ENCODE peak calls at places on chromosomes 7 and 10, in five cellular contexts. Z is prostate gland, P is neuronal stem cell, M is heart left ventricle, J is HCT116. R is an unnamed sample.

GRCh38 chr10:118047363-118047719 is 600 bp upstream of the RAB11FIP2 start:
- DNase-seq in Z (no peak), P (no peak), M (peak; percentile 44), J (no peak), R (no peak)

GRCh38 chr7:138881578-138882188 is 83.7 kb upstream of the ATP6V0A4 start:
- DNase-seq in Z (no peak), P (no peak), M (no peak), J (no peak), R (no peak)

GRCh38 chr10:103493362-103493871 is at the start of gene NEURL1:
- DNase-seq in Z (no peak), P (peak; percentile 66), M (no peak), J (no peak), R (no peak)

GRCh38 chr7:126656165-126656564 is 596.6 kb downstream of the GRM8 start:
- DNase-seq in Z (no peak), P (no peak), M (no peak), J (no peak), R (peak; percentile 11)

GRCh38 chr10:110456046-110456445 is 41.7 kb upstream of the DUSP5 start:
- DNase-seq in Z (no peak), P (no peak), M (no peak), J (no peak), R (no peak)

GRCh38 chr10:54985732-54986131 is 184.7 kb upstream of the PCDH15 start:
- DNase-seq in Z (no peak), P (no peak), M (no peak), J (no peak), R (no peak)

GRCh38 chr10:33265621-33266020 is 68.8 kb downstream of the NRP1 start:
- DNase-seq in Z (no peak), P (no peak), M (no peak), J (no peak), R (no peak)

GRCh38 chr7:41979834-41980307 is 257.1 kb downstream of the GLI3 start:
- DNase-seq in Z (no peak), P (no peak), M (no peak), J (peak; percentile 3), R (peak; percentile 45)

GRCh38 chr7:2967238-2967637 is 76.4 kb downstream of the CARD11 start:
- DNase-seq in Z (no peak), P (no peak), M (no peak), J (no peak), R (no peak)

GRCh38 chr7:37698271-37698670 is 14.7 kb downstream of the GPR141 start:
- DNase-seq in Z (no peak), P (no peak), M (no peak), J (no peak), R (no peak)

GRCh38 chr7:29352041-29352440 is 157.5 kb downstream of the CHN2 start:
- DNase-seq in Z (no peak), P (no peak), M (no peak), J (no peak), R (no peak)

GRCh38 chr7:46145412-46145811 is 224.3 kb upstream of the IGFBP3 start:
- DNase-seq in Z (no peak), P (peak; percentile 46), M (no peak), J (no peak), R (peak; percentile 71)

GRCh38 chr7:136654406-136654805 is 214.0 kb upstream of the CHRM2 start:
- DNase-seq in Z (no peak), P (no peak), M (no peak), J (no peak), R (no peak)

GRCh38 chr7:98014830-98015229 is 24.8 kb upstream of the OCM2 start:
- DNase-seq in Z (no peak), P (no peak), M (no peak), J (no peak), R (no peak)

GRCh38 chr7:30005511-30005910 is 15.9 kb upstream of the SCRN1 start:
- DNase-seq in Z (no peak), P (no peak), M (no peak), J (no peak), R (no peak)

GRCh38 chr7:101488826-101489572 is 126.3 kb downstream of the COL26A1 start:
- DNase-seq in Z (peak; percentile 66), P (no peak), M (no peak), J (no peak), R (no peak)

GRCh38 chr7:103905997-103906396 is 83.5 kb downstream of the RELN start:
- DNase-seq in Z (no peak), P (no peak), M (no peak), J (no peak), R (no peak)
- H3K27me3 ChIP-seq in Z (no peaks in the 10 kb centered on the region), P (no peaks in the 10 kb centered on the region), M (no peaks in the 10 kb centered on the region), J (peaks cover 17% of the 10 kb centered on the region), R (no peaks in the 10 kb centered on the region)

DNA sequence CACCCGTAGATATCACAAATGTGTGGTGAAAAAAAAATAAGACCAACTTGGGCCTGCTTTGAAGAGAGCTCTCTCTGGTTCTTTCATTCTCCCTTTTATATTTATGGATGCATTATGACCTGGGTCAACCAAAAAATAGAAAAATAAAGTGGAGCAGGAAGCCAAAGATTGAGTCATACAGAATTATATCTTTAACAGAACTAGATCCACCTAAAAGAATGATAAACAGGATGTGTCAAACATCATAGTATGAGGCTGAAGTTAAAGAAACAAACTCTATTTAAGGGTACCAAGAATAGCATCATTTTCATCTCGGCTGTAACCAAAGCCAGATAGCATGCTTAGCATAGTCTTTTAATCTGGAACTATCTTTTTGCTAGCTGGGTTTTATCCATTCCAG is 28.8 kb upstream of the NMT2 start:
- DNase-seq in Z (no peak), P (no peak), M (no peak), J (no peak), R (no peak)
- H3K27me3 ChIP-seq in Z (no peaks in the 10 kb centered on the region), P (no peaks in the 10 kb centered on the region), M (no peaks in the 10 kb centered on the region), J (no peaks in the 10 kb centered on the region), R (no peaks in the 10 kb centered on the region)

DNA sequence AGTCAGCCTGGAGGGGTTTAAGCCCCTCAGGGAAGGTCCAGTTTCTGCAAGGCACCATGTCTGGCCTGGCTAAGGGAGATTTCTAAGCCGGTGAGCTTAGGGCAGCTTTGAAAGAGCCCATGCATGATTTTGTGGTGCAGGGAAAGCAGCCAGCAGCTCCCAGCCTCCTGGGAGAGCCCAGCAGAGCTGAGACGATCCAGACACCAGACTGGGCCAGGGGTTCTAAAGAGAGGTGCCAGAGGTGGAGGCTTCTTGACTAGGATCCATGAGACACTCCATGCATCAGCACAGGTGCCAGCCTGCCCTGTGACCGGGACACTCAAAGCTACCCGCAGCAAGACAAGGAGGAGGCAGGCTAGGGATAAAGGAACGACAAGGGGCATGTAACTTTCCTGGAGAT is 59.6 kb upstream of the MKX start:
- DNase-seq in Z (no peak), P (no peak), M (no peak), J (no peak), R (no peak)
- H3K27me3 ChIP-seq in Z (no peaks in the 10 kb centered on the region), P (no peaks in the 10 kb centered on the region), M (no peaks in the 10 kb centered on the region), J (no peaks in the 10 kb centered on the region), R (no peaks in the 10 kb centered on the region)

GRCh38 chr10:133128126-133129081 is 31.6 kb upstream of the KNDC1 start:
- DNase-seq in Z (no peak), P (no peak), M (peak; percentile 47), J (no peak), R (no peak)
- H3K27me3 ChIP-seq in Z (peaks cover 3% of the 10 kb centered on the region), P (peaks cover 14% of the 10 kb centered on the region), M (peaks cover 31% of the 10 kb centered on the region), J (no peaks in the 10 kb centered on the region), R (no peaks in the 10 kb centered on the region)

GRCh38 chr10:43043342-43043772 is 33.5 kb upstream of the RET start:
- DNase-seq in Z (no peak), P (no peak), M (no peak), J (no peak), R (no peak)

GRCh38 chr10:43045246-43045621 is 31.6 kb upstream of the RET start:
- DNase-seq in Z (no peak), P (no peak), M (peak; percentile 62), J (no peak), R (no peak)

GRCh38 chr10:43045631-43046287 is 31.1 kb upstream of the RET start:
- DNase-seq in Z (no peak), P (no peak), M (no peak), J (no peak), R (no peak)

GRCh38 chr10:43043773-43044394 is 33.0 kb upstream of the RET start:
- DNase-seq in Z (no peak), P (no peak), M (no peak), J (no peak), R (no peak)

GRCh38 chr10:43044444-43045245 is 32.2 kb upstream of the RET start:
- DNase-seq in Z (no peak), P (no peak), M (peak; percentile 56), J (no peak), R (no peak)
- H3K27me3 ChIP-seq in Z (no peaks in the 10 kb centered on the region), P (no peaks in the 10 kb centered on the region), M (peaks cover 15% of the 10 kb centered on the region), J (no peaks in the 10 kb centered on the region), R (no peaks in the 10 kb centered on the region)

GRCh38 chr10:46555366-46555712 is 1.1 kb downstream of the GPRIN2 start:
- DNase-seq in Z (peak; percentile 8), P (no peak), M (no peak), J (no peak), R (no peak)

GRCh38 chr10:46554166-46554781 is 2.2 kb downstream of the GPRIN2 start:
- DNase-seq in Z (peak; percentile 3), P (no peak), M (no peak), J (no peak), R (no peak)

GRCh38 chr10:46556515-46557318 is at the start of gene GPRIN2:
- DNase-seq in Z (peak; percentile 56), P (peak; percentile 69), M (peak; percentile 64), J (no peak), R (peak; percentile 83)

GRCh38 chr10:46557319-46558140 is 1.1 kb upstream of the GPRIN2 start:
- DNase-seq in Z (peak; percentile 10), P (no peak), M (peak; percentile 69), J (no peak), R (no peak)

DNA sequence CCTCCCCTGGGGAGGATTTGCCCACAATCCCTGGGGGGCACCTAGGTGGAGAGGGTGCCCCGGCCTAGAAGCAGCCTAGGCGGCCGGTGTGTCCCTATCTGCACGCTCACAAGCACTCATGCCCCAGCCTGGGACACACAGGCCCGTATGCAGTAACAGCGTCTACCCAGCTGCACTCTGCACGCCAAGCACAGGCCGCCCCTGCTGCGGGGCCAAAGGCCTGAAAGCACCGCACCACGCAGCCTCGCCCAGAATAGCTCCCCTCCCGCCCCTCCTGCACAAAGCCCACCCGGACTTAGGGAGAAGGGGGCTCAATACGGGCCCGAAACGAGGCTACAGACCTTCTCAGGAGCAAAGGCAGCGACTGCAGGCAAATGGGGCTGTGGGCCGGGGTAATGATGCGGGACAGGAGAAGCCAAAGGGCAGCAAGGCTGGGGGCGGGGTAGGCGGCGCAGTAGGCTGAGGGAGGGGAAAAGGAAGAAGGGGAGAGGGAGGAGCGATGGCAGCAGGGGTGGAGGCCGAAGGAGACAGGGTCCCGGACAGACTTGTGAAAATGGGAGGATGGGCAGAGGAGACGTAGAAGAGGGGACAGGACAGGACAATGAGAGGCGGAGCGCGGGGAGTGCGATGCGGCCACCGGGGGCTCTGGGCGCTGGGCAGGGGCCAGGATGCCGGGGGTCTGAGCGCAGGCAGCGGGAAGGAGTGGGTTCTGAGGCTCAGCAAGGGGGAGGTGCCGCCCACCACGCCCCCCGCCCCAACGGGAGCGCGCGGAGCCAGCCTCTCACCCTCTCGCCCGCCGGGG is 544 bp downstream of the GPRIN2 start:
- DNase-seq in Z (peak; percentile 6), P (peak; percentile 68), M (peak; percentile 68), J (no peak), R (peak; percentile 82)
- H3K27me3 ChIP-seq in Z (no peaks in the 10 kb centered on the region), P (peaks cover 93% of the 10 kb centered on the region), M (peaks cover 96% of the 10 kb centered on the region), J (peaks cover 5% of the 10 kb centered on the region), R (no peaks in the 10 kb centered on the region)